ENCODE peak calls at places on chromosomes 3 and 15, in four cellular contexts. R is WTC11, G is SK-N-SH, P is H1. F is an unnamed sample.

GRCh38 chr15:59401810-59402569 is 29.3 kb upstream of the MYO1E start:
- DNase-seq in R (no peak), G (no peak), P (no peak), F (no peak)

GRCh38 chr15:36905908-36906307 is 194.4 kb downstream of the MEIS2 start:
- DNase-seq in R (no peak), G (no peak), P (no peak), F (no peak)

GRCh38 chr3:156770699-156771414 is 55.3 kb upstream of the LEKR1 start:
- DNase-seq in R (no peak), G (no peak), P (no peak), F (no peak)

GRCh38 chr3:42440924-42441323 is 30.5 kb upstream of the LYZL4 start:
- DNase-seq in R (peak; percentile 32), G (no peak), P (no peak), F (no peak)

GRCh38 chr3:29156071-29156715 is 124.7 kb upstream of the RBMS3 start:
- DNase-seq in R (peak; percentile 35), G (no peak), P (peak; percentile 21), F (no peak)

GRCh38 chr3:112056451-112056929 is 22.0 kb downstream of the TMPRSS7 start:
- DNase-seq in R (no peak), G (no peak), P (no peak), F (no peak)

GRCh38 chr3:146160233-146160963 is 586 bp downstream of the PLOD2 start:
- DNase-seq in R (peak; percentile 75), G (peak; percentile 20), P (peak; percentile 61), F (no peak)

GRCh38 chr3:135134717-135135116 is 339.7 kb downstream of the EPHB1 start:
- DNase-seq in R (no peak), G (no peak), P (no peak), F (no peak)

GRCh38 chr3:172516318-172517214 is 6.7 kb downstream of the TNFSF10 start:
- DNase-seq in R (no peak), G (no peak), P (no peak), F (no peak)

GRCh38 chr15:25181290-25182097 is 226.7 kb downstream of the SNRPN start:
- DNase-seq in R (peak; percentile 4), G (no peak), P (no peak), F (no peak)

GRCh38 chr3:15332405-15333098 is at the start of gene SH3BP5:
- DNase-seq in R (peak; percentile 79), G (peak; percentile 93), P (no peak), F (peak; percentile 93)

GRCh38 chr3:112111785-112112402 is 21.2 kb downstream of the GCSAM start:
- DNase-seq in R (peak; percentile 63), G (peak; percentile 70), P (peak; percentile 31), F (peak; percentile 51)

GRCh38 chr3:118987466-118987865 is 47.2 kb downstream of the IGSF11 start:
- DNase-seq in R (no peak), G (no peak), P (no peak), F (no peak)

GRCh38 chr3:37622999-37623883 is 238.4 kb upstream of the CTDSPL start:
- DNase-seq in R (no peak), G (no peak), P (no peak), F (no peak)

GRCh38 chr3:187673012-187673411 is 2.8 kb upstream of the SST start:
- DNase-seq in R (no peak), G (no peak), P (no peak), F (no peak)

GRCh38 chr3:193826126-193826795 is 233.3 kb downstream of the OPA1 start:
- DNase-seq in R (no peak), G (no peak), P (no peak), F (peak; percentile 49)

GRCh38 chr3:163476179-163476578 is 1602.1 kb downstream of the SI start:
- DNase-seq in R (no peak), G (no peak), P (no peak), F (no peak)

GRCh38 chr15:89936793-89937265 is 24.1 kb upstream of the ARPIN start:
- DNase-seq in R (no peak), G (no peak), P (no peak), F (no peak)

GRCh38 chr15:44300567-44300966 is 12.0 kb downstream of the GOLM2 start:
- DNase-seq in R (no peak), G (no peak), P (no peak), F (no peak)

GRCh38 chr15:38624248-38625214 is 59.9 kb upstream of the RASGRP1 start:
- DNase-seq in R (no peak), G (no peak), P (no peak), F (no peak)

GRCh38 chr3:129793947-129794318 is 99.6 kb downstream of the TMCC1 start:
- DNase-seq in R (no peak), G (peak; percentile 10), P (no peak), F (no peak)

GRCh38 chr3:72317491-72317890 is 530.8 kb downstream of the SHQ1 start:
- DNase-seq in R (no peak), G (no peak), P (no peak), F (no peak)

DNA sequence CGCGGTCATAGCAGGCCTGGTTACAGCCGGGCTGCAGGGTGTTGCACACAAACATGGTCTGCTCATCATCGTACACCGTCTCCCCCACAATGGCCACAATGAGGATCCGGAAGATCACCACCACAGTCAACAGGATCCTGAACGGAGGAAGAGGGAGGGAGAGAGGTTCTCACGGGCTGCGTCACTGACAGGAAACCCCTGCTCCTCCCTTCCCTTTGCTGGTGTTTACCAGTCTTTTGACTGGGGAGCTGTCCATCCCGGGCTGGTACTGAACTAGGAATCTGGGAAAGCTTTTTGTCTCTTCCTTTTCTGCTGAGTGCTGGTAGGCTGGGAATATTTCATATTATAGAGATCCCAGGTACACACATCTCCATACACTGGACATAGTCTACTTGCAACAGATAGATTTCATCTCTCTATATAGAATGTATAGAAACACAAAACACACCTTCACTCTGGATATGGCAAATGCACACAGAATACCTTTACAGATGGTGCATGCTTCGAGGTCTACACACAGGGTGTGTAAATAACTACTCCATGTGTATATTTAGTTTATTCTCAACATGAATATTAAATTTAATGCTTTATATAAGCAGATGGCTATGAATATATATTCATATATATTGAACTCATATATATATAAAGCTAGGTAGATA is 1.4 kb downstream of the GJD2 start:
- DNase-seq in R (peak; percentile 83), G (no peak), P (peak; percentile 15), F (peak; percentile 45)
- TF ChIP-seq TEAD4 in R (no peak), G (no peak), P (no peak), F (no peak)

GRCh38 chr15:34514251-34514760 is 69.1 kb downstream of the GOLGA8B start:
- DNase-seq in R (peak; percentile 26), G (peak; percentile 79), P (no peak), F (peak; percentile 49)
- TF ChIP-seq TEAD4 in R (no peak), G (no peak), P (no peak), F (no peak)

DNA sequence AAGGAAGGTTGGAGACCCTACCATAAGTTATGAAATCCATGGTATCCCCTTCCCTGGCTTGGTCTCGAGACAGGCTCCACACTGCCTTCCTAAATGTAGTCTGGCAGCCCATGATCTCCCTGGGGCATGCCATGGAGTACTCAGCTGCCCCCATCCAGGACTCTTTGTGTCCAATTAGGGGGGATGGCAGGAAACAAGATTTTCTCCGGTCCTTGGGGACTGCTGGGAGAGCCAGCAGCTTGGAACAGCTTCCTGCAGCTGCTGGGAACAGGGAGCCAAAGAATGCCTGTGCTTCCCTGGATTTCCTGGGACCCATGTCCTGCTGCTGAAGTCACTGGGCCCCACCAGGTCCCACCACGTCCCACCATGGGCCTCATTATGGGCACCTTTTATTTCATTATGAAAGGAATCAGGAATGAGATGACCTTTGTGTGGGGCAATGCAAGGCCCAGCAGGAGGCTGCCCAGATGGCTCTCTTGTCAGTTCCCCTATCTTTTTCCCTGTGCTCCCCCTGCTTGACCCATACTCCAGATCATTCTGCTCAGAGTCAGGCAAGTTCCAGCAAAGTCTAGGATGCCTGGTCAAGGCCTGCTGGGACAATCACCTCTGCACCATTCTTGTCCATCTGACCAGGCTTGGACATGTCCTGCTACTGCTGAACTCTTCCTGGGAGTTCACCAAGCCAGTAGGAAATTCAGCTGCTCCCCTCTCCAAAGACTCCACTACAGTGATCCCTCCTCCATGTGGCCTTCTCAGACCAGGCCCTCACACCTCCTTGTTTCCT is 15.0 kb upstream of the DAG1 start:
- DNase-seq in R (no peak), G (no peak), P (no peak), F (no peak)
- TF ChIP-seq TEAD4 in R (no peak), G (no peak), P (no peak), F (no peak)

DNA sequence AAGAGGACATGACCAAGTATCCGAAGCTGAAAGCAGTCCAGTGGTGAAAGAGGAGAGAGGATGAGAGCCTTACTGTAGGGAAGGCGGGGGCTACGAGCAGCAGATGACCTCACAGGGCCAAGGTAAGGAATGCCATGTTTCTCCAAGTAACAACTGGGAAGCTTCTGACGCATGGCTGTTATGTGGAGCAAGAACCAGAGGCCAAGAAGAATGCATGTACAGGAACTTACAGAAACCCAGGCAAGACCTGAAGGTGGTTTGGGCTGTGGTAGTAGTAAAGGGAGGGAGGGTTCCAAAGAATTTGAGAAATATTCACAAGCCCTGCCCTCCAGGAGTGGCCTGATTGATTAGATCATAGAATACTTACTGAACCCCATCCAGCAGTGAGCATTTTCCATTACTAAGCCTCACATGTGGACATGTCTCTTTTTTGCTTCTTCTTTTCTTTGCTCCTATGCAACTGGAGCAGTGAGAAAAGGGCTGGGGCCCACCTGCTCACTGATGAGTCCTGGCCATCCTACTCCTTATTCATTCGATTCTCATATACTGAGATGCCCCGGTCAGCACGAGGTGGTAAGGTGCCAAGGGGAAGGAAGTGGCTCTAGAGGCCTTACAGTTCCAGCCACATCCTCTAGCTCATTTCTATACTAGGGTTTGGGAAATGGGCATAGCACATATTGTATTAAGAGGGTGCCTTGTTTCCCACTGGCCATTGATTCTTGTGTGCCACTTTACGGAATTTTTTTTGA is 8.3 kb upstream of the SLC12A8 start:
- DNase-seq in R (no peak), G (no peak), P (no peak), F (no peak)
- TF ChIP-seq TEAD4 in R (no peak), G (no peak), P (no peak), F (no peak)

GRCh38 chr3:63333815-63334214 is 55.7 kb downstream of the SYNPR start:
- DNase-seq in R (no peak), G (no peak), P (no peak), F (no peak)
- TF ChIP-seq TEAD4 in R (no peak), G (no peak), P (no peak), F (no peak)

GRCh38 chr3:133077688-133078087 is 39.5 kb downstream of the TMEM108 start:
- DNase-seq in R (no peak), G (no peak), P (no peak), F (no peak)

GRCh38 chr3:133079621-133080020 is 41.4 kb downstream of the TMEM108 start:
- DNase-seq in R (no peak), G (no peak), P (no peak), F (no peak)

GRCh38 chr3:133081016-133081415 is 42.8 kb downstream of the TMEM108 start:
- DNase-seq in R (no peak), G (no peak), P (no peak), F (no peak)

DNA sequence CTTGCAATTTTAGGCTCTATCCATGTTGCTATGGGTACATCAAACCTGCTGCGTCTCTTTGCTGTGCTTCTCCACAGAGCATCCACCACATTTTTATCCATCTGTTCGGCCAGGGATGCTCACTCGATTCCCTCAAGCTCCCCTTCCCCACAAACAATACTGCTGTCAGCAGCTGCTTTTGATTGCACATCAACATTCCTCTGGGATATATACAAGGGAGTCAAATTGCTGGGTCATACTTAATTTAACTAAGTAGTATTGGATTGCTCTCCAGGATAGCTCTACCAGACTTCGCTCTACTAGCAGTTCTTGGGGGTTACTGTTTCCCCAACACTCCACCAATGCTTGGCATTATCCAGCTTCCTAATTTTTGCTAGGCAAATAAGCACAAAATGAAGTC is 36.8 kb downstream of the TMEM108 start:
- DNase-seq in R (no peak), G (no peak), P (no peak), F (no peak)
- TF ChIP-seq TEAD4 in R (no peak), G (no peak), P (no peak), F (no peak)

GRCh38 chr3:16769525-16769924 is 115.2 kb upstream of the PLCL2 start:
- DNase-seq in R (no peak), G (no peak), P (no peak), F (no peak)
- TF ChIP-seq TEAD4 in R (no peak), G (no peak), P (no peak), F (no peak)

F was measured in K562.